ENCODE peak calls at places on chromosomes 16 and 17, in seven cellular contexts. R, S, E, U, O, P and H are unnamed samples.

GRCh38 chr17:46212634-46213435 is 19.6 kb upstream of the KANSL1 start:
- DNase-seq in R (peak; percentile 71), S (no peak), E (peak; percentile 82), U (no peak), O (peak; percentile 55), P (peak; percentile 83), H (peak; percentile 67)

GRCh38 chr17:60137731-60138130 is 12.0 kb upstream of the CA4 start:
- DNase-seq in R (no peak), S (no peak), E (no peak), U (no peak), O (no peak), P (no peak), H (no peak)

GRCh38 chr17:3804503-3804931 is 3.5 kb upstream of the ITGAE start:
- DNase-seq in R (no peak), S (no peak), E (peak; percentile 95), U (no peak), O (no peak), P (no peak), H (peak; percentile 65)

GRCh38 chr17:44187131-44187899 is 543 bp downstream of the TMUB2 start:
- DNase-seq in R (no peak), S (no peak), E (peak; percentile 33), U (no peak), O (no peak), P (peak; percentile 74), H (peak; percentile 46)

GRCh38 chr17:28519236-28519635 is 13.1 kb downstream of the FOXN1 start:
- DNase-seq in R (no peak), S (no peak), E (no peak), U (no peak), O (no peak), P (no peak), H (no peak)

GRCh38 chr16:5751216-5751615 is 653.6 kb upstream of the EEF2KMT start:
- DNase-seq in R (no peak), S (no peak), E (no peak), U (no peak), O (no peak), P (no peak), H (no peak)

GRCh38 chr17:48800626-48801217 is 16.3 kb downstream of the TTLL6 start:
- DNase-seq in R (no peak), S (no peak), E (no peak), U (no peak), O (no peak), P (no peak), H (no peak)

GRCh38 chr17:77307479-77308198 is 166.9 kb downstream of the SEC14L1 start:
- DNase-seq in R (no peak), S (no peak), E (no peak), U (no peak), O (no peak), P (no peak), H (no peak)

GRCh38 chr16:22977294-22977697 is 163.3 kb downstream of the HS3ST2 start:
- DNase-seq in R (peak; percentile 2), S (no peak), E (peak; percentile 10), U (no peak), O (no peak), P (peak; percentile 17), H (no peak)

GRCh38 chr16:68902376-68903345 is 59.3 kb downstream of the TANGO6 start:
- DNase-seq in R (peak; percentile 74), S (no peak), E (peak; percentile 85), U (no peak), O (no peak), P (peak; percentile 74), H (peak; percentile 11)

GRCh38 chr16:88779406-88780099 is 5.5 kb downstream of the PIEZO1 start:
- DNase-seq in R (no peak), S (no peak), E (no peak), U (no peak), O (no peak), P (no peak), H (no peak)

GRCh38 chr17:36592711-36593321 is 1.1 kb downstream of the DHRS11 start:
- DNase-seq in R (no peak), S (no peak), E (no peak), U (no peak), O (no peak), P (no peak), H (peak; percentile 22)

GRCh38 chr17:56891751-56892150 is 22.1 kb downstream of the TRIM25 start:
- DNase-seq in R (no peak), S (no peak), E (peak; percentile 21), U (no peak), O (peak; percentile 51), P (peak; percentile 81), H (peak; percentile 62)

GRCh38 chr17:10557422-10557821 is 8.0 kb upstream of the MYH2 start:
- DNase-seq in R (no peak), S (no peak), E (no peak), U (no peak), O (no peak), P (no peak), H (no peak)

GRCh38 chr16:56932588-56933265 is 785 bp downstream of the HERPUD1 start:
- DNase-seq in R (peak; percentile 77), S (peak; percentile 47), E (peak; percentile 64), U (peak; percentile 76), O (no peak), P (peak; percentile 61), H (peak; percentile 58)

GRCh38 chr17:41230094-41230493 is 2.2 kb upstream of the KRTAP9-3 start:
- DNase-seq in R (no peak), S (no peak), E (no peak), U (no peak), O (no peak), P (no peak), H (no peak)

GRCh38 chr17:11628374-11628773 is 30.1 kb downstream of the DNAH9 start:
- DNase-seq in R (no peak), S (no peak), E (no peak), U (no peak), O (no peak), P (peak; percentile 56), H (no peak)

GRCh38 chr16:7303014-7303676 is 29.5 kb upstream of the RBFOX1 start:
- DNase-seq in R (no peak), S (no peak), E (no peak), U (peak; percentile 24), O (no peak), P (peak; percentile 59), H (no peak)

GRCh38 chr17:2965621-2966275 is 97.7 kb downstream of the OR1D5 start:
- DNase-seq in R (peak; percentile 85), S (no peak), E (peak; percentile 25), U (no peak), O (no peak), P (no peak), H (no peak)

GRCh38 chr16:56675685-56676210 is 6.1 kb downstream of the MT1H start:
- DNase-seq in R (no peak), S (no peak), E (no peak), U (no peak), O (peak; percentile 31), P (no peak), H (peak; percentile 73)

GRCh38 chr17:34892864-34893263 is 68.4 kb downstream of the CCT6B start:
- DNase-seq in R (peak; percentile 22), S (no peak), E (peak; percentile 47), U (peak; percentile 12), O (no peak), P (peak; percentile 87), H (peak; percentile 37)

GRCh38 chr16:68490829-68491575 is 42.7 kb upstream of the SMPD3 start:
- DNase-seq in R (peak; percentile 68), S (peak; percentile 20), E (peak; percentile 78), U (no peak), O (no peak), P (peak; percentile 78), H (no peak)

GRCh38 chr17:73555199-73555810 is 88.9 kb downstream of the SDK2 start:
- DNase-seq in R (no peak), S (no peak), E (no peak), U (no peak), O (no peak), P (no peak), H (no peak)

GRCh38 chr16:50702725-50703124 is 9.3 kb downstream of the NOD2 start:
- DNase-seq in R (peak; percentile 17), S (no peak), E (no peak), U (no peak), O (no peak), P (no peak), H (peak; percentile 40)

GRCh38 chr16:86444274-86445060 is 65.9 kb upstream of the FOXF1 start:
- DNase-seq in R (no peak), S (no peak), E (no peak), U (no peak), O (no peak), P (no peak), H (no peak)

GRCh38 chr17:15194859-15195277 is 70.3 kb downstream of the PMP22 start:
- DNase-seq in R (no peak), S (no peak), E (no peak), U (no peak), O (no peak), P (no peak), H (no peak)

GRCh38 chr17:30187528-30187927 is 48.0 kb downstream of the SLC6A4 start:
- DNase-seq in R (no peak), S (no peak), E (no peak), U (no peak), O (no peak), P (no peak), H (no peak)

GRCh38 chr16:75341934-75342811 is 90.7 kb upstream of the BCAR1 start:
- DNase-seq in R (peak; percentile 90), S (peak; percentile 27), E (peak; percentile 30), U (no peak), O (no peak), P (no peak), H (no peak)